ENCODE peak calls at places on chromosomes 4 and X, in nine cellular contexts. O, C, I, H, B, K, F, L and R are unnamed samples. For H3K9me3, the result is how much of the 10 kb centered on the place peaks cover.

GRCh38 chrX:151225843-151226242 is 49.5 kb downstream of the GPR50 start:
- DNase-seq in O (no peak), C (no peak), I (no peak), H (no peak), B (no peak), K (no peak), F (no peak), L (no peak), R (no peak)

GRCh38 chrX:104469771-104470170 is 96.2 kb upstream of the IL1RAPL2 start:
- DNase-seq in O (no peak), C (no peak), I (no peak), H (no peak), B (no peak), K (no peak), F (no peak), L (no peak), R (no peak)

GRCh38 chrX:41846714-41847113 is 76.6 kb downstream of the CASK start:
- DNase-seq in O (no peak), C (no peak), I (no peak), H (no peak), B (no peak), K (no peak), F (no peak), L (no peak), R (no peak)

GRCh38 chr4:17273047-17273446 is 238.8 kb downstream of the QDPR start:
- DNase-seq in O (no peak), C (peak), I (no peak), H (no peak), B (no peak), K (no peak), F (no peak), L (no peak), R (no peak)

GRCh38 chrX:12065251-12065650 is 73.0 kb upstream of the FRMPD4 start:
- DNase-seq in O (no peak), C (peak), I (no peak), H (no peak), B (no peak), K (peak), F (no peak), L (no peak), R (no peak)

GRCh38 chr4:169080970-169081369 is 70.9 kb upstream of the CBR4 start:
- DNase-seq in O (peak), C (peak), I (no peak), H (no peak), B (no peak), K (peak), F (no peak), L (no peak), R (no peak)

GRCh38 chrX:11412715-11413623 is 119.8 kb downstream of the AMELX start:
- DNase-seq in O (no peak), C (peak), I (no peak), H (no peak), B (no peak), K (no peak), F (no peak), L (no peak), R (no peak)

GRCh38 chr4:13484749-13485345 is 707 bp upstream of the RAB28 start:
- DNase-seq in O (no peak), C (peak), I (no peak), H (no peak), B (no peak), K (no peak), F (no peak), L (no peak), R (no peak)

GRCh38 chr4:76626686-76627465 is 191.8 kb downstream of the SHROOM3 start:
- DNase-seq in O (no peak), C (peak), I (no peak), H (no peak), B (no peak), K (peak), F (no peak), L (no peak), R (no peak)

GRCh38 chr4:85147481-85148076 is 181.1 kb upstream of the WDFY3 start:
- DNase-seq in O (no peak), C (peak), I (peak), H (no peak), B (no peak), K (peak), F (peak), L (peak), R (no peak)

GRCh38 chr4:77120888-77121508 is 36.0 kb upstream of the CCNG2 start:
- DNase-seq in O (no peak), C (no peak), I (peak), H (no peak), B (no peak), K (no peak), F (no peak), L (no peak), R (no peak)

GRCh38 chr4:141140271-141141205 is 7.3 kb upstream of the RNF150 start:
- DNase-seq in O (no peak), C (no peak), I (no peak), H (no peak), B (no peak), K (no peak), F (no peak), L (no peak), R (no peak)

GRCh38 chrX:39559229-39559628 is 538.5 kb downstream of the BCOR start:
- DNase-seq in O (no peak), C (no peak), I (no peak), H (no peak), B (no peak), K (no peak), F (no peak), L (no peak), R (no peak)

GRCh38 chrX:10725071-10725470 is 104.7 kb upstream of the MID1 start:
- DNase-seq in O (no peak), C (no peak), I (peak), H (no peak), B (no peak), K (peak), F (no peak), L (no peak), R (no peak)

GRCh38 chr4:15533817-15534216 is 64.1 kb downstream of the CC2D2A start:
- DNase-seq in O (no peak), C (no peak), I (no peak), H (no peak), B (no peak), K (no peak), F (no peak), L (no peak), R (no peak)

DNA sequence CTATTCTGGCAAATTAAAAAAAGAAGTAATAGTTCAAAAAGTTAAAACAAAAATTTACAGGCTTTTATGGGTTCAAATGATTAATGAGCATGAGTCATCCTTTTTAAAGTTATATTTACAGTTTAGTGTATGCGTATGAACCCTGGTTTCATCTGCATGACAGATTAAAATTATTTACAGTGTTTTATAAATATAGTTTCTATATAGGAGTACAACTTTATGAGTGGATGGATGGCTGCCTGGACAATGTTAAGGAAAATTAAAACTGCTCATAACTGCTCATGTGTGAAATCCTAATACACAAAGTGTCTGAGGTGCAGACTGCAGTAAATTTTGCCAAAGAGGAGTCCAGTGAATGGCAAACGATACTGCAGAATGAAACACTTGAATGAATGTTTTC is 985.8 kb upstream of the PCDH7 start:
- DNase-seq in O (no peak), C (no peak), I (no peak), H (no peak), B (no peak), K (no peak), F (no peak), L (no peak), R (no peak)
- H3K9me3 ChIP-seq in O (under half), C (under half), I (under half), H (under half), B (under half), K (under half), F (under half), L (under half), R (under half)

GRCh38 chrX:58044130-58044529 is 133.9 kb upstream of the ZXDA start:
- DNase-seq in O (no peak), C (no peak), I (no peak), H (no peak), B (no peak), K (no peak), F (no peak), L (no peak), R (no peak)
- H3K9me3 ChIP-seq in O (under half), C (under half), I (under half), H (under half), B (under half), K (under half), F (under half), L (under half), R (under half)

DNA sequence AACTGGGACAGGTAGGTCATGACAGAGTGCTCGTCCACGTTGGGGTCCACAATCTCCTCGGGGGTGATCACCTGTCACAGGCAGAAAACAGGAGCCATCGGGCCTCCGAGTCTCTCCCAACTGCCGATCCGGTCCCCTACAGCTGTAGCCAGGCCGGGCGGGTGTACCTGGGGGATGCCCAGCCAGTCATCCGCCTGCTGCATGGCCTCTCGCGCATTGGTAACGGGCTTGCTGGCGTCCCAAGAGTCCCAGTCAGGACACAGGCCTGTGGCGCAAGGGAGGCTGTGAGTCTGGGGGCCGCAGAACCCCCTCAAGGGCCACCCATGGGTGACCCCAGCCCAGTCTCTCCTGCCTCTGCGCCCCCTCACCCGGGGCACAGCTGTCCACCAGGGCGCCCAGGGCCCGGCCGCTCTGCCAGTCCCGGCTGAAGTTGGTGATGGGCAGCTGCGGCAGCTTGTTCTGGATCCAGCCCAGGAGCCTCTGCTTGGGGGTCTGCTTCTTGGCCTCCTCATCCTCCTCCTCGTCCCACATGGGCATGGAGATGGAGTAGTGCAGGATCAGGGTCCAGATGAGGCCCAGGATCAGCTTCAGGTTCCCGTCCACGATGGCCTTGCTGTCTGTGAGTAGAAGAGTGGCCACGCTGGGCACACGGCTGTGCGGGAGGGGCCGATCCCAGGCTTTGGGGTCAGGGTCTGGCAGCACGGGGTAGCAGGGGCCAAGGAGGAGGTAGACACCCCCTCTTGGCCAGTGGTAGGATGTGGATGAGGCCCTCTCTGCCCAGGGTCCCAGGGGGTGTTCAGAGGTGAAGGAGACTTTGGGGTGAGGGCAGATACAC is 6.7 kb downstream of the FLNA start:
- DNase-seq in O (no peak), C (no peak), I (no peak), H (peak), B (no peak), K (no peak), F (no peak), L (no peak), R (no peak)
- H3K9me3 ChIP-seq in O (under half), C (under half), I (under half), H (under half), B (under half), K (under half), F (under half), L (under half), R (under half)

DNA sequence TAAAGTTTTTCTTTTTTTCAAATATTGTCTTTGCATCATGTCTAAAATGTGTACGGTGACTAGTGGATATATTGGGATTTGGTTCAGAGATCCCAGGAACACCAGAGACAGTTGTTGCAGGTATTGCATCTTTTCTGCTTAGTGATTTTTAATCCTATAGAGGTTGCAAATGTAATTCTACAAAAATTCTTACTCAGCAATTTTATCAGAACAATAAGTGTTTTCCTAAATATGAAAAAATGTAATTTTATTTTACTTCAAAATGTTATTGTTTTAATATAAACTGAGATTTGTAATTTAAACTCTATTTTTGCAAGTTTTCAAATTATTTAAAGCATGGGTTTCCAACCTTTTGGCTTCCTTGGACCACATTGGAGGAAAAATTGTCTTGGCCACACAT is 8.2 kb downstream of the ZNF718 start:
- DNase-seq in O (no peak), C (no peak), I (no peak), H (no peak), B (no peak), K (no peak), F (no peak), L (no peak), R (no peak)
- H3K9me3 ChIP-seq in O (under half), C (under half), I (under half), H (under half), B (under half), K (under half), F (under half), L (under half), R (under half)